ENCODE peak calls at places on chromosome 1, in seven cellular contexts. F is posterior cingulate gyrus; X is stimulated activated CD4-positive, alpha-beta T cell treated with anti-CD3 and anti-CD28 coated beads, Interleukin-15, amount 100 ng/mL, for 1 hour; U is GM04504; T is activated T-helper 1 cell treated with Interleukin-2 at 50 U/mL for 16 hours; I is naive B cell; H is AG09309. S is an unnamed sample.
A peak's percentile ranks its signal among the peaks of the same experiment; 100 is the strongest.

GRCh38 chr1:10057305-10057704 is 24.5 kb downstream of the UBE4B start:
- DNase-seq in T (no peak), U (peak; percentile 20), F (peak; percentile 89), H (no peak), I (no peak), X (no peak), S (no peak)

GRCh38 chr1:144101397-144102050 is 129.7 kb upstream of the FAM72C start:
- DNase-seq in U (no peak), H (no peak), I (no peak), T (peak; percentile 4), X (peak; percentile 0), F (peak; percentile 92), S (no peak)

GRCh38 chr1:68848017-68848416 is 351.1 kb upstream of the DEPDC1 start:
- DNase-seq in H (no peak), U (no peak), X (no peak), T (no peak), F (no peak), I (no peak), S (no peak)

GRCh38 chr1:3469104-3469848 is 14.8 kb downstream of the ARHGEF16 start:
- DNase-seq in I (no peak), U (no peak), X (no peak), H (no peak), T (no peak), F (peak; percentile 83), S (no peak)

GRCh38 chr1:182608850-182609610 is 4.8 kb upstream of the RGS16 start:
- DNase-seq in U (no peak), H (no peak), F (no peak), T (no peak), I (no peak), X (no peak), S (no peak)

GRCh38 chr1:89065077-89065868 is at the start of gene GBP1:
- DNase-seq in I (peak; percentile 24), H (peak; percentile 64), F (no peak), U (peak; percentile 64), X (no peak), T (no peak), S (peak; percentile 27)

GRCh38 chr1:117928881-117929339 is 511 bp downstream of the GDAP2 start:
- DNase-seq in H (no peak), I (peak; percentile 71), U (peak; percentile 32), F (peak; percentile 90), X (no peak), T (no peak), S (peak; percentile 15)

GRCh38 chr1:6427445-6428390 is 3.1 kb downstream of the ESPN start:
- DNase-seq in H (no peak), I (no peak), U (no peak), F (no peak), X (no peak), T (no peak), S (no peak)

GRCh38 chr1:20588634-20589225 is at the start of gene CDA:
- DNase-seq in F (peak; percentile 59), I (no peak), U (no peak), T (no peak), X (no peak), H (no peak), S (no peak)

GRCh38 chr1:230768903-230769570 is 21.8 kb downstream of the CAPN9 start:
- DNase-seq in I (no peak), T (no peak), F (no peak), U (peak; percentile 30), H (no peak), X (no peak), S (no peak)

GRCh38 chr1:228108055-228108690 is 926 bp downstream of the MRPL55 start:
- DNase-seq in X (no peak), T (no peak), U (no peak), F (no peak), I (no peak), H (no peak), S (no peak)

GRCh38 chr1:235783148-235783776 is 83.4 kb downstream of the LYST start:
- DNase-seq in I (no peak), X (no peak), T (no peak), F (no peak), H (peak; percentile 27), U (no peak), S (no peak)

GRCh38 chr1:28078680-28079626 is 9.5 kb downstream of the EYA3 start:
- DNase-seq in I (no peak), T (no peak), X (no peak), U (no peak), H (no peak), F (no peak), S (peak; percentile 6)

GRCh38 chr1:114314098-114314497 is 160.4 kb upstream of the SYT6 start:
- DNase-seq in I (no peak), H (no peak), X (no peak), F (no peak), T (no peak), U (no peak), S (no peak)

GRCh38 chr1:160576430-160576829 is 2.9 kb downstream of the CD84 start:
- DNase-seq in I (no peak), T (no peak), U (no peak), X (no peak), H (no peak), F (no peak), S (no peak)

GRCh38 chr1:18936814-18937481 is 19.5 kb downstream of the IFFO2 start:
- DNase-seq in X (no peak), I (no peak), H (no peak), F (no peak), U (no peak), T (no peak), S (no peak)

GRCh38 chr1:37676281-37677243 is 15.8 kb upstream of the CDCA8 start:
- DNase-seq in H (peak; percentile 72), F (peak; percentile 42), I (peak; percentile 23), U (peak; percentile 44), X (no peak), T (no peak), S (no peak)

GRCh38 chr1:5481889-5482288 is 510.3 kb downstream of the NPHP4 start:
- DNase-seq in H (no peak), I (no peak), T (peak; percentile 33), F (peak; percentile 41), X (peak; percentile 14), U (no peak), S (no peak)

GRCh38 chr1:111556318-111557037 is 53.0 kb upstream of the ADORA3 start:
- DNase-seq in U (no peak), H (no peak), T (no peak), I (peak; percentile 1), X (no peak), F (no peak), S (no peak)

GRCh38 chr1:71823656-71824159 is 458.6 kb downstream of the NEGR1 start:
- DNase-seq in H (no peak), U (no peak), F (no peak), I (no peak), T (no peak), X (no peak), S (no peak)

GRCh38 chr1:51313961-51314777 is 16.2 kb downstream of the TTC39A start:
- DNase-seq in H (peak; percentile 64), I (no peak), X (no peak), U (peak; percentile 67), T (no peak), F (peak; percentile 75), S (no peak)

GRCh38 chr1:198696211-198696610 is 57.4 kb downstream of the PTPRC start:
- DNase-seq in H (no peak), I (peak; percentile 47), U (no peak), T (no peak), F (no peak), X (no peak), S (no peak)

GRCh38 chr1:174157157-174157806 is 2.0 kb upstream of the RABGAP1L start:
- DNase-seq in H (no peak), X (no peak), T (no peak), I (no peak), F (no peak), U (no peak), S (no peak)

S was measured in SW 1271.